ENCODE peak calls at places on chromosomes 7 and 10, in four cellular contexts. One of them, this sample, is unnamed.

GRCh38 chr7:118179191-118179590 is 4.8 kb upstream of the LSM8 start:
- DNase-seq in mesenchymal stem cell: no peak
- DNase-seq in kidney: no peak
- DNase-seq in SJCRH30: no peak
- DNase-seq in this sample: no peak

GRCh38 chr7:20170626-20171025 is 46.6 kb downstream of the MACC1 start:
- DNase-seq in mesenchymal stem cell: no peak
- DNase-seq in kidney: no peak
- DNase-seq in SJCRH30: no peak
- DNase-seq in this sample: no peak

GRCh38 chr10:31697271-31698168 is 231.1 kb downstream of the ARHGAP12 start:
- DNase-seq in mesenchymal stem cell: peak; percentile 87
- DNase-seq in kidney: peak; percentile 90
- DNase-seq in SJCRH30: peak; percentile 82
- DNase-seq in this sample: no peak

GRCh38 chr10:55628260-55628701 is 732.8 kb downstream of the ZWINT start:
- DNase-seq in mesenchymal stem cell: peak; percentile 37
- DNase-seq in kidney: peak; percentile 54
- DNase-seq in SJCRH30: no peak
- DNase-seq in this sample: peak; percentile 86

GRCh38 chr10:16847644-16848043 is 30.4 kb upstream of the RSU1 start:
- DNase-seq in mesenchymal stem cell: no peak
- DNase-seq in kidney: no peak
- DNase-seq in SJCRH30: no peak
- DNase-seq in this sample: no peak

GRCh38 chr10:28879875-28880381 is 202.6 kb downstream of the BAMBI start:
- DNase-seq in mesenchymal stem cell: peak; percentile 76
- DNase-seq in kidney: peak; percentile 77
- DNase-seq in SJCRH30: no peak
- DNase-seq in this sample: no peak

GRCh38 chr10:79437111-79437814 is 8.2 kb downstream of the ZCCHC24 start:
- DNase-seq in mesenchymal stem cell: no peak
- DNase-seq in kidney: no peak
- DNase-seq in SJCRH30: no peak
- DNase-seq in this sample: no peak

GRCh38 chr10:116752563-116752962 is 10.2 kb upstream of the HSPA12A start:
- DNase-seq in mesenchymal stem cell: no peak
- DNase-seq in kidney: no peak
- DNase-seq in SJCRH30: no peak
- DNase-seq in this sample: no peak

GRCh38 chr10:132532784-132533560 is 4.6 kb upstream of the INPP5A start:
- DNase-seq in mesenchymal stem cell: no peak
- DNase-seq in kidney: no peak
- DNase-seq in SJCRH30: no peak
- DNase-seq in this sample: no peak

GRCh38 chr7:138247568-138248328 is 171.5 kb downstream of the AKR1D1 start:
- DNase-seq in mesenchymal stem cell: no peak
- DNase-seq in kidney: no peak
- DNase-seq in SJCRH30: no peak
- DNase-seq in this sample: no peak

GRCh38 chr7:140983802-140984201 is 30.9 kb downstream of the MRPS33 start:
- DNase-seq in mesenchymal stem cell: no peak
- DNase-seq in kidney: no peak
- DNase-seq in SJCRH30: peak; percentile 66
- DNase-seq in this sample: no peak

GRCh38 chr7:86926732-86927131 is 132.7 kb downstream of the ELAPOR2 start:
- DNase-seq in mesenchymal stem cell: peak; percentile 61
- DNase-seq in kidney: no peak
- DNase-seq in SJCRH30: peak; percentile 81
- DNase-seq in this sample: peak; percentile 24

GRCh38 chr10:74681917-74682627 is 144.3 kb upstream of the KAT6B start:
- DNase-seq in mesenchymal stem cell: no peak
- DNase-seq in kidney: no peak
- DNase-seq in SJCRH30: no peak
- DNase-seq in this sample: no peak

GRCh38 chr10:132524443-132525285 is 12.9 kb upstream of the INPP5A start:
- DNase-seq in mesenchymal stem cell: no peak
- DNase-seq in kidney: peak; percentile 37
- DNase-seq in SJCRH30: no peak
- DNase-seq in this sample: no peak

GRCh38 chr7:139490130-139490529 is 6.7 kb upstream of the KLRG2 start:
- DNase-seq in mesenchymal stem cell: no peak
- DNase-seq in kidney: peak; percentile 58
- DNase-seq in SJCRH30: no peak
- DNase-seq in this sample: no peak

GRCh38 chr7:92727755-92728154 is 108.6 kb downstream of the CDK6 start:
- DNase-seq in mesenchymal stem cell: no peak
- DNase-seq in kidney: no peak
- DNase-seq in SJCRH30: no peak
- DNase-seq in this sample: no peak

GRCh38 chr10:31090894-31091607 is 59.4 kb upstream of the ZNF438 start:
- DNase-seq in mesenchymal stem cell: no peak
- DNase-seq in kidney: no peak
- DNase-seq in SJCRH30: no peak
- DNase-seq in this sample: no peak

GRCh38 chr7:131027287-131027773 is 293.3 kb upstream of the KLF14 start:
- DNase-seq in mesenchymal stem cell: peak; percentile 95
- DNase-seq in kidney: no peak
- DNase-seq in SJCRH30: peak; percentile 24
- DNase-seq in this sample: peak; percentile 78

GRCh38 chr7:91875851-91876250 is 4.7 kb downstream of the MTERF1 start:
- DNase-seq in mesenchymal stem cell: no peak
- DNase-seq in kidney: no peak
- DNase-seq in SJCRH30: no peak
- DNase-seq in this sample: no peak

GRCh38 chr10:60846173-60846572 is 67.9 kb downstream of the CDK1 start:
- DNase-seq in mesenchymal stem cell: peak; percentile 91
- DNase-seq in kidney: no peak
- DNase-seq in SJCRH30: peak; percentile 67
- DNase-seq in this sample: no peak

GRCh38 chr10:17175551-17175950 is 25.9 kb downstream of the TRDMT1 start:
- DNase-seq in mesenchymal stem cell: peak; percentile 34
- DNase-seq in kidney: no peak
- DNase-seq in SJCRH30: peak; percentile 5
- DNase-seq in this sample: no peak

DNA sequence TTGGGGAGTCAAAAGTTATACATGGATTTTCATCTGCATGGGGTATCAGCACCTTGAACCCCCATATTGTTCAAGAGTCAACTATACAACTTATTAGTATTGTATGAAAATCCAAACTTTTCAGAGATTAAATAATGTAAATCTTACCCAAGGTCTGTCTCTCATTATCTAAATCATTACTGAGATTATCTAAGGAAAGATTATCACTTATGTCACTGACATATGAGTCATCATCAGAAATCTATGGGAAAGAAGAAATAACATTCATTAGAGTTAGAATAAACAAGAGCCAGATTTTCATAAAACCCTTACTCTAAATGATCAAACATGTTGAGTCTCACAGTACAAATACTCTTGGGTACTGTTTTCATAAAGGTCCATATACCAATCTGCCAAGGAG is 83.3 kb upstream of the GSDME start:
- DNase-seq in mesenchymal stem cell: no peak
- DNase-seq in kidney: no peak
- DNase-seq in SJCRH30: no peak
- DNase-seq in this sample: no peak
- H3K4me3 ChIP-seq in mesenchymal stem cell: no peak overlapping the region
- H3K4me3 ChIP-seq in kidney: no peak overlapping the region
- H3K4me3 ChIP-seq in SJCRH30: no peak overlapping the region
- H3K4me3 ChIP-seq in this sample: no peak overlapping the region

DNA sequence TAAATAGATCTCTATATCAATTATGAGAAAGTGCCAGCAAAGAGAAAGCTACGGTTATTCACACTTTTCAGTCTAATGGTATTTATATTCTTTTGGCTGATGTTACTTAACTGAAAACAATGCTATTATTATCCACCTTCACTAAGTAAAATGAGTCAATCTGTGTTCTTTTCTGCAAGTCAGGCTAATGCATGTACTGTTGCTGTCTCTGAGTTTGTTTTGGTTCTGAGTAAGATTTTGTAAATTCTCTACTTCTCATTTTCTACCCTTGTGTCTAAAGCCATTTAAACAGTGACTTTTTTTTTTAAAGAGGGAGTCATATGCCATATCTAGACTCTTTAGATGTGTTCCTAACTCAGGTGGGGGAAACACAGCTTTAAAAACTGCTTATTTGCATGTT is 7.5 kb downstream of the VWC2 start:
- DNase-seq in mesenchymal stem cell: no peak
- DNase-seq in kidney: no peak
- DNase-seq in SJCRH30: no peak
- DNase-seq in this sample: no peak
- H3K4me3 ChIP-seq in mesenchymal stem cell: no peak overlapping the region
- H3K4me3 ChIP-seq in kidney: no peak overlapping the region
- H3K4me3 ChIP-seq in SJCRH30: no peak overlapping the region
- H3K4me3 ChIP-seq in this sample: no peak overlapping the region

GRCh38 chr10:24465124-24465874 is 256.4 kb downstream of the KIAA1217 start:
- DNase-seq in mesenchymal stem cell: peak; percentile 76
- DNase-seq in kidney: peak; percentile 83
- DNase-seq in SJCRH30: peak; percentile 34
- DNase-seq in this sample: no peak

GRCh38 chr10:24467605-24468004 is 256.1 kb downstream of the ARHGAP21 start:
- DNase-seq in mesenchymal stem cell: peak; percentile 24
- DNase-seq in kidney: no peak
- DNase-seq in SJCRH30: no peak
- DNase-seq in this sample: no peak

GRCh38 chr10:24465899-24466615 is 257.1 kb downstream of the KIAA1217 start:
- DNase-seq in mesenchymal stem cell: peak; percentile 90
- DNase-seq in kidney: no peak
- DNase-seq in SJCRH30: peak; percentile 59
- DNase-seq in this sample: no peak

GRCh38 chr10:24467094-24467493 is 256.6 kb downstream of the ARHGAP21 start:
- DNase-seq in mesenchymal stem cell: no peak
- DNase-seq in kidney: no peak
- DNase-seq in SJCRH30: no peak
- DNase-seq in this sample: no peak

DNA sequence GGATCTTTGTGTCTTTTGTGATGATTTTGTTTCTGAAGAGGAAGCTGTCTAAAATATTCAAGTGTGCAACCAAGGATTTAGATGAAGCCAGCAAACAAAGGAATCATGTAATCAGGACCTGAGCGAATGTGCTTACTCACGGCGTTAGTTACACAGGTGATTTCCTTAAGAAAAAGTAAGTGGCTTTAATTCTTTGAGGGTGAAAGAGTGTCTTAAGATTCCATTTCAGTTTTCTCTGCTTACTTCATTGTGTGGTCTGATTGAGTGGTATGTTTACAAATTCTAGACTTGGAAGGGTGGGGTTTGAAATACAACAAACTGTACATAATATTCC is 257.1 kb downstream of the ARHGAP21 start:
- DNase-seq in mesenchymal stem cell: no peak
- DNase-seq in kidney: no peak
- DNase-seq in SJCRH30: no peak
- DNase-seq in this sample: no peak
- H3K4me3 ChIP-seq in mesenchymal stem cell: no peak overlapping the region
- H3K4me3 ChIP-seq in kidney: peak overlapping the region; percentile 73
- H3K4me3 ChIP-seq in SJCRH30: no peak overlapping the region
- H3K4me3 ChIP-seq in this sample: no peak overlapping the region

GRCh38 chr7:18497082-18497481 is 1.5 kb downstream of the HDAC9 start:
- DNase-seq in mesenchymal stem cell: no peak
- DNase-seq in kidney: no peak
- DNase-seq in SJCRH30: no peak
- DNase-seq in this sample: no peak

GRCh38 chr7:18494821-18495408 is 634 bp upstream of the HDAC9 start:
- DNase-seq in mesenchymal stem cell: peak; percentile 49
- DNase-seq in kidney: no peak
- DNase-seq in SJCRH30: peak; percentile 47
- DNase-seq in this sample: peak; percentile 32

GRCh38 chr7:18497800-18498199 is 2.3 kb downstream of the HDAC9 start:
- DNase-seq in mesenchymal stem cell: no peak
- DNase-seq in kidney: no peak
- DNase-seq in SJCRH30: no peak
- DNase-seq in this sample: no peak

GRCh38 chr7:18496336-18496700 is 769 bp downstream of the HDAC9 start:
- DNase-seq in mesenchymal stem cell: peak; percentile 18
- DNase-seq in kidney: no peak
- DNase-seq in SJCRH30: no peak
- DNase-seq in this sample: no peak

DNA sequence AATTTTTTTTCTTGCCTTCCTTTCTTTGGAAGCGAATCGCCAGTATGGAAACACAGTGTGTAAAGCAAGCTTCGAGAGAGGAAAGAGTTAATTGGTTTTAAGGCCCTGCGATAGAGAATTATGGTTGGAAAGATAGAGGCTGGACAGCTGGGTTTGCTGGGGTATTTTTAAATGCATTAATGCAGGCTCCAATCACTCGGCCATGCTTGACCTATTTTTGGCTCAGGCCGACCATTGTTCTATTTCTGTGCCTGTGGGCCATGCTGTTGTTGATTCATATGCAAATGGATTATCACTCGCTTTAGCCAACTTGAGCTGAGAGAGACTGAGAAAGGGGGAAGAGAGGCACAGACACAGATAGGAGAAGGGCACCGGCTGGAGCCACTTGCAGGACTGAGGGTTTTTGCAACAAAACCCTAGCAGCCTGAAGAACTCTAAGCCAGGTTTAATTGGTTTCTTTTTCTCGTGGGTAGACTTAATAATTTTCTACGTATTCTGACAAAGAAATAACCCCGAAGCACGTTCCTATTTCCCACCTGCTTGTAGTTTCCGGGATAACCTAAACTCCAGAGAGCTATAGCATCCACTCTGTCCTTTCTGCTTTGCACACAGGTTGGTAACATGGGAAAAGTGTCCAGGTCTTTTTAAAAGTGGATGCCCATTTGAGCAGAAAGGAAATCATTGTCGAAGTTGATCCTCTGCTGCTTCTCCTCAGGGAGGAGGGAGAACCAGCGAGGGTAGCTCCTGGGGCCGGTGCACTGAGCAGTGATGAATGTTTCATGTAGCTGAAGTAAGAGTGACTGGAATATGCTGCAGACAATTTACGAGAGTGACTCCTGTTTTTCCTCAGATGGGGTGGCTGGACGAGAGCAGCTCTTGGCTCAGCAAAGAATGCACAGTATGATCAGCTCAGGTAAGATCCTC is at the start of gene HDAC9:
- DNase-seq in mesenchymal stem cell: peak; percentile 64
- DNase-seq in kidney: peak; percentile 56
- DNase-seq in SJCRH30: peak; percentile 84
- DNase-seq in this sample: peak; percentile 87
- H3K4me3 ChIP-seq in mesenchymal stem cell: no peak within 1 kb of the TSS
- H3K4me3 ChIP-seq in kidney: peak within 1 kb of the TSS; percentile 57
- H3K4me3 ChIP-seq in SJCRH30: peak within 1 kb of the TSS; percentile 51
- H3K4me3 ChIP-seq in this sample: peak within 1 kb of the TSS; percentile 92

DNA sequence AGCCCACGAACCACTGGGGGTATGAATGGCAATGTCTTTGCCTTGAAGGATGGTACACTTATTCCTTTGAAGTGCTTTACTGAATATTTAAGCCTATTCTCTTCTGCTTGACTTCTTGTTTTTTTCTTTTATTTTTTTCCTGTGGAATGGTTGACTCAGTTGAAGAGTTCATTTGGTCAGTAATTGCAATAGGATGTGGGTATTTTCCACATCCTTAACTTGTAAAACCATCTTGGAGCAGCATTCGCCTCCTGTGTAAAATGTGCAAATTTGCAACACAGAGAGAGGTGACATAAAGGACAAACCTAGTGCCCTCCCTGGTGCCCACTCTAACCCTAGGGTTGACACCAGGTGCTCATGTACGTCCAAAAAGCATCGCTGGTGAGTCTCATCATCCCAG is 347.0 kb downstream of the GATA3 start:
- DNase-seq in mesenchymal stem cell: no peak
- DNase-seq in kidney: no peak
- DNase-seq in SJCRH30: no peak
- DNase-seq in this sample: no peak
- H3K4me3 ChIP-seq in mesenchymal stem cell: no peak overlapping the region
- H3K4me3 ChIP-seq in kidney: no peak overlapping the region
- H3K4me3 ChIP-seq in SJCRH30: no peak overlapping the region
- H3K4me3 ChIP-seq in this sample: no peak overlapping the region